ENCODE peak calls at places on chromosome 6, in eight cellular contexts. U is thoracic aorta, H is PC-3, V is brain microvascular endothelial cell, G is cardiac muscle cell, Z is prostate gland, A is endothelial cell of umbilical vein, P is OCI-LY7. F is an unnamed sample.

GRCh38 chr6:26195376-26195923 is 108.2 kb downstream of the HFE start:
- DNase-seq in G (peak), Z (peak), A (peak), P (peak), H (peak), U (no peak), V (peak), F (peak)

GRCh38 chr6:20534906-20535305 is 649 bp downstream of the CDKAL1 start:
- DNase-seq in U (no peak), V (no peak), G (no peak), P (peak), H (no peak), A (no peak), Z (no peak), F (no peak)

GRCh38 chr6:78243519-78243918 is 590.7 kb downstream of the MEI4 start:
- DNase-seq in G (peak), A (peak), V (peak), U (no peak), P (no peak), H (peak), Z (no peak), F (no peak)

GRCh38 chr6:17429381-17430061 is 36.1 kb downstream of the CAP2 start:
- DNase-seq in U (no peak), A (no peak), P (no peak), H (no peak), G (no peak), V (no peak), Z (no peak), F (no peak)

GRCh38 chr6:40897390-40898003 is 141.5 kb downstream of the UNC5CL start:
- DNase-seq in A (no peak), V (no peak), P (no peak), G (no peak), Z (no peak), H (no peak), U (no peak), F (no peak)

GRCh38 chr6:163405412-163406309 is 8.9 kb upstream of the QKI start:
- DNase-seq in V (no peak), H (no peak), Z (peak), A (peak), U (no peak), G (peak), P (no peak), F (no peak)

GRCh38 chr6:157744202-157744601 is 78.8 kb upstream of the SNX9 start:
- DNase-seq in P (no peak), Z (no peak), H (no peak), V (no peak), A (no peak), U (no peak), G (no peak), F (no peak)

GRCh38 chr6:15036690-15037245 is 209.1 kb upstream of the JARID2 start:
- DNase-seq in U (no peak), P (no peak), V (no peak), H (no peak), G (no peak), A (no peak), Z (no peak), F (peak)

GRCh38 chr6:24321538-24322162 is 36.2 kb downstream of the DCDC2 start:
- DNase-seq in G (peak), H (peak), U (no peak), P (no peak), Z (no peak), A (no peak), V (peak), F (no peak)

GRCh38 chr6:105882833-105883232 is 203.3 kb upstream of the PRDM1 start:
- DNase-seq in P (no peak), G (no peak), A (no peak), V (no peak), H (no peak), U (no peak), Z (no peak), F (no peak)

GRCh38 chr6:130019796-130020105 is 1.4 kb downstream of the L3MBTL3 start:
- DNase-seq in V (no peak), H (no peak), Z (no peak), G (no peak), A (no peak), P (no peak), U (no peak), F (no peak)

GRCh38 chr6:16239090-16239797 is 857 bp downstream of the GMPR start:
- DNase-seq in G (peak), Z (peak), U (peak), V (peak), P (no peak), H (peak), A (peak), F (peak)

GRCh38 chr6:20704325-20704724 is 170.1 kb downstream of the CDKAL1 start:
- DNase-seq in P (no peak), A (peak), G (no peak), V (no peak), U (no peak), H (no peak), Z (no peak), F (no peak)

GRCh38 chr6:46160102-46160501 is 10.7 kb downstream of the ENPP5 start:
- DNase-seq in V (no peak), P (no peak), A (no peak), G (no peak), Z (no peak), H (no peak), U (no peak), F (no peak)

GRCh38 chr6:144782634-144783033 is 497.5 kb downstream of the UTRN start:
- DNase-seq in P (no peak), Z (no peak), U (no peak), V (no peak), H (no peak), A (no peak), G (no peak), F (no peak)

GRCh38 chr6:4067673-4068072 is 11.3 kb downstream of the FAM217A start:
- DNase-seq in A (no peak), H (no peak), U (no peak), G (no peak), P (no peak), V (no peak), Z (no peak), F (no peak)

GRCh38 chr6:51273228-51273961 is 454.7 kb downstream of the TFAP2B start:
- DNase-seq in Z (no peak), U (no peak), P (no peak), A (no peak), H (no peak), V (no peak), G (no peak), F (no peak)

GRCh38 chr6:111069722-111070406 is 17.4 kb upstream of the SLC16A10 start:
- DNase-seq in U (no peak), V (no peak), G (no peak), Z (no peak), H (no peak), A (no peak), P (no peak), F (no peak)

GRCh38 chr6:148968636-148969270 is 221.9 kb downstream of the UST start:
- DNase-seq in V (no peak), A (no peak), G (no peak), U (no peak), P (no peak), H (no peak), Z (no peak), F (no peak)

GRCh38 chr6:170292111-170292777 is 1.4 kb upstream of the DLL1 start:
- DNase-seq in A (peak), G (no peak), U (no peak), H (no peak), Z (no peak), V (no peak), P (no peak), F (no peak)

GRCh38 chr6:170293881-170294755 is 3.2 kb upstream of the DLL1 start:
- DNase-seq in V (no peak), U (no peak), P (no peak), G (no peak), H (no peak), Z (no peak), A (no peak), F (no peak)

GRCh38 chr6:170291271-170292110 is 613 bp upstream of the DLL1 start:
- DNase-seq in A (peak), Z (peak), G (no peak), H (peak), V (no peak), P (peak), U (no peak), F (no peak)

GRCh38 chr6:170293411-170293844 is 2.5 kb upstream of the DLL1 start:
- DNase-seq in H (no peak), G (no peak), V (no peak), U (no peak), Z (no peak), P (no peak), A (no peak), F (no peak)

DNA sequence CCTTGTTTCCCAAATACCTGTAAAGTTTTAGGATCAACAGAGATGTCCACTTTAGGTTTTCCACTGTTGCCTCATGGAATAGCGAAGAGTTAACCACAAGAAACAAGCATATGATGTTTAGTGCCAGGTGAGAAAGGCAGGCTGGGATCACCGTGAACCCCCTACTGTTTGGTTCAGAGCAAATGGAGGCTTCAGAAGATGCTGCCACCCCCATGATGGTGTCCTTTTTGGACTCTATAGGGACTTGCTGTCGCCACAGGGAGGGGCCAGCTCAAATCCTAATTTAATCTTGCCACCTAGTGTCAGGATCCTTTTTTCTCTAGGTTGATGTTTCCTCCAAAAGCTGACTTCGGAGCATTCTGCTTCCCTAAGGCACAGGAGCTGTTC is 1.9 kb upstream of the DLL1 start:
- DNase-seq in G (no peak), U (no peak), P (no peak), Z (no peak), V (no peak), A (no peak), H (peak), F (no peak)
- TF ChIP-seq CTCF in G (peak), U (peak), P (peak), Z (peak), V (no peak), A (no peak), H (peak), F (no peak)

DNA sequence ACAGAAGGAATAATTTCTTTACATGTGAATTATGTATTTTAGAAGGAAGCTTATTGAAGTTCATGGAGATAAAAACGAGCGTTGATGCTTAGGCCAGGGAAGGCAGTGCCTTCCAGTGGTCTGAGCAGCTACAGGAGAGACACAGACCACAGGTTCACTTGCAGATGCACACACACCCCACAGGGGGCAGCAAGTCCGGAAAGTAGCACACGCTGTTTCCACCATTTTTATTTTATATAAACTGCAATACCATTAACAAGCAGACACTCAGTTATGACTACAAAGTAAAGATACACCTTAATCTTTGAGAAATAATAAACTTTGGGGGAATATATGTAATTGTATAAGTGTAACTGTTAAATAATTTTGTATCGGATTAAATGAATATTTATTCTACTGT is 13.5 kb upstream of the DACT2 start:
- DNase-seq in V (no peak), U (no peak), A (no peak), G (no peak), H (no peak), P (peak), Z (no peak), F (no peak)
- H3K27ac ChIP-seq in V (no peak), U (no peak), A (no peak), G (no peak), H (no peak), P (no peak), Z (no peak), F (no peak)

DNA sequence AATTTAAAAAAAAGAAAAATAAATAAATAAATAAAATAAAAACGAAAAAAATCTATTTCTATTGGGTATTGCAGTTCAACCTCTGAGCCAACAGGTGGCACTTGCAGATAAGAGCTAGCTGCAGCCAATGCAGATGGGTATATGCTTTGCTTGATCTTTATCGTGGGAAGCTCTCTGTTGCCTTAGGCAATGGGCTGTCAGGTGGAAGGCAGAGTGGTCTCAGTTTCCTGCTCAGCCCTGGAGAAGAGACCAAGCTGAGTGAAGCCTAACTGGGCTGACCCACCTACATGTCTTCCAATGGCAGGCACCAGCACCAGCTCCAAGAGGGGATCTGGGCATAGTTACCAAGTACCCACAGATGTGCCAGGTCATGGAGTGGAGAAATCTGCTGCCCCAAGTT is 95.0 kb downstream of the AK9 start:
- DNase-seq in G (peak), Z (no peak), U (no peak), P (peak), A (peak), H (peak), V (peak), F (peak)
- TF ChIP-seq CTCF in G (peak), Z (no peak), U (no peak), P (peak), A (no peak), H (peak), V (peak), F (peak)

GRCh38 chr6:87922947-87923330 is 124.7 kb upstream of the SPACA1 start:
- DNase-seq in H (no peak), U (no peak), P (peak), G (no peak), V (no peak), A (no peak), Z (no peak), F (no peak)

GRCh38 chr6:87920245-87920644 is 127.4 kb upstream of the SPACA1 start:
- DNase-seq in H (no peak), P (peak), G (no peak), Z (no peak), A (no peak), U (no peak), V (no peak), F (no peak)

GRCh38 chr6:87919416-87919815 is 128.2 kb upstream of the SPACA1 start:
- DNase-seq in H (no peak), U (no peak), Z (no peak), G (no peak), V (no peak), A (no peak), P (peak), F (no peak)

GRCh38 chr6:87922191-87922946 is 125.3 kb upstream of the SPACA1 start:
- DNase-seq in Z (no peak), U (no peak), V (no peak), A (no peak), H (no peak), G (no peak), P (peak), F (no peak)

DNA sequence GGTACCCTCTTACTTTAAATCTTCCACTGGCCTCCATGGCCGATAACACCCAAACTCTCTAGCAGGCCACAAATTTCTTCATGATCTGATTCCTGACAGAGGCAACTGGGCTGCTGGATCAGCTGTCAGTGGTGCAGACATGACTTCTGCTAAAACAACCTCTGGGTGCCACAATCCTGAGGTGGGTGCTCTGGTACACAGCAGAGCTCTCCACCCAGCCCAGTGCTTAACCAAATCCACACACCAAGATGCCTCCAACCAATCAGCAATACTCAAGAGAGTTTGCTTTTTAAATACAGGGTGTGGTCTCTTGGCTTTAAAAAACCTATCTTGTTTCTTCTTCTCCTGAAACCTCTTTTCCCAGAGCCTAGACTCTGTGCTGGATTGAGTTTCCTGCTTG is 126.6 kb upstream of the SPACA1 start:
- DNase-seq in P (peak), H (no peak), G (no peak), V (no peak), Z (no peak), A (no peak), U (no peak), F (no peak)
- H3K27ac ChIP-seq in P (peak), H (no peak), G (no peak), V (no peak), Z (no peak), A (no peak), U (no peak), F (no peak)

GRCh38 chr6:27495386-27496135 is 22.7 kb upstream of the ZNF184 start:
- DNase-seq in U (no peak), H (peak), Z (no peak), P (no peak), V (peak), G (peak), A (peak), F (peak)
- TF ChIP-seq CTCF in U (no peak), H (no peak), Z (no peak), P (no peak), V (peak), G (no peak), A (peak), F (no peak)

DNA sequence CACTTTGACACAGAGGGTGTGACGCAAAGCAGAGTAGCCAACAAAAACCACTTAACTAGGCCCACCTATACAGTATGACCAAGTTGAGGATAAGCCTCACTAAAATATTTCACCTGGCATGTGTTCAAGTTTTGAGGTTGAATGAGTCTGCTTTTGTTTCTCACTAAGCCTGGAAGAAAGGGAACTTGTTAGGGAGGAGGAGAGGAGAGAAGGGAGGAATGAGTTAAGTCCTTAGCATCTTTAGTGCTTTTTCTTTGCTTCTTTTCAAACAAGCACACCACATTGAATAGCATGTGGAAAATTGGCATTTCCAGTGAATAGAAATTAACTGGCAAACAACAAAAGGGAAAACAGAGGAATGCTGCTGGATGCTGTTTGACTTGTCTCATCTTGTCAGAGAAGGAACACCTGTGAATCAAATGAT is 461.9 kb downstream of the GJA1 start:
- DNase-seq in U (no peak), Z (no peak), A (peak), H (no peak), P (no peak), V (no peak), G (peak), F (no peak)
- H3K27ac ChIP-seq in U (no peak), Z (no peak), A (no peak), H (no peak), P (no peak), V (no peak), G (no peak), F (no peak)

GRCh38 chr6:165729307-165729936 is 66.4 kb upstream of the PDE10A start:
- DNase-seq in V (peak), Z (no peak), G (peak), U (no peak), H (peak), P (peak), A (peak), F (no peak)
- TF ChIP-seq CTCF in V (peak), Z (peak), G (peak), U (peak), H (peak), P (peak), A (peak), F (peak)

GRCh38 chr6:131831392-131831791 is 23.6 kb downstream of the ENPP1 start:
- DNase-seq in H (peak), G (peak), V (peak), Z (no peak), A (peak), U (no peak), P (no peak), F (no peak)

GRCh38 chr6:131828946-131829345 is 21.1 kb downstream of the ENPP1 start:
- DNase-seq in U (no peak), A (no peak), Z (no peak), V (no peak), H (no peak), G (no peak), P (no peak), F (no peak)

GRCh38 chr6:131832363-131832762 is 24.5 kb downstream of the ENPP1 start:
- DNase-seq in U (no peak), H (no peak), Z (no peak), G (no peak), V (no peak), A (no peak), P (no peak), F (no peak)

GRCh38 chr6:131828080-131828479 is 20.3 kb downstream of the ENPP1 start:
- DNase-seq in V (peak), G (no peak), A (no peak), Z (no peak), H (no peak), U (no peak), P (no peak), F (no peak)

GRCh38 chr6:131831886-131832285 is 24.1 kb downstream of the ENPP1 start:
- DNase-seq in P (no peak), H (no peak), U (no peak), V (no peak), G (no peak), Z (no peak), A (no peak), F (no peak)
- H3K27ac ChIP-seq in P (no peak), H (no peak), U (peak), V (peak), G (no peak), Z (no peak), A (no peak), F (no peak)

GRCh38 chr6:57329933-57330332 is 12.5 kb downstream of the PRIM2 start:
- DNase-seq in V (no peak), Z (no peak), U (no peak), P (no peak), H (no peak), A (no peak), G (no peak), F (no peak)

GRCh38 chr6:57327311-57327710 is 9.9 kb downstream of the PRIM2 start:
- DNase-seq in G (no peak), H (no peak), P (no peak), A (no peak), U (no peak), Z (no peak), V (no peak), F (no peak)

GRCh38 chr6:57324538-57324937 is 7.1 kb downstream of the PRIM2 start:
- DNase-seq in U (no peak), H (peak), P (peak), Z (no peak), G (no peak), V (no peak), A (peak), F (no peak)

GRCh38 chr6:57328074-57328473 is 10.6 kb downstream of the PRIM2 start:
- DNase-seq in V (no peak), Z (no peak), U (no peak), H (no peak), P (no peak), G (no peak), A (no peak), F (no peak)
- TF ChIP-seq CTCF in V (no peak), Z (no peak), U (no peak), H (no peak), P (no peak), G (no peak), A (no peak), F (no peak)